ENCODE peak calls at places on chromosomes 12 and 14, in ten cellular contexts. N, E, K, R, B, L, Q, A, U and G are unnamed samples.

GRCh38 chr14:103105580-103106168 is 11.1 kb downstream of the EXOC3L4 start:
- DNase-seq in N (no peak), E (no peak), K (no peak), R (no peak), B (no peak), L (no peak), Q (peak; percentile 88), A (no peak), U (no peak), G (no peak)

GRCh38 chr14:32073537-32074189 is 3.4 kb upstream of the ARHGAP5 start:
- DNase-seq in N (no peak), E (peak; percentile 60), K (peak; percentile 37), R (no peak), B (peak; percentile 67), L (no peak), Q (peak; percentile 79), A (peak; percentile 67), U (peak; percentile 61), G (no peak)

GRCh38 chr14:79645753-79646362 is 565.4 kb downstream of the DIO2 start:
- DNase-seq in N (no peak), E (no peak), K (no peak), R (no peak), B (no peak), L (no peak), Q (no peak), A (no peak), U (no peak), G (no peak)

GRCh38 chr12:10968765-10969456 is 17.8 kb downstream of the TAS2R50 start:
- DNase-seq in N (no peak), E (peak; percentile 19), K (no peak), R (peak; percentile 73), B (peak; percentile 78), L (no peak), Q (no peak), A (no peak), U (no peak), G (no peak)

GRCh38 chr12:6607751-6608591 is 792 bp upstream of the CHD4 start:
- DNase-seq in N (no peak), E (peak; percentile 79), K (peak; percentile 49), R (no peak), B (peak; percentile 64), L (no peak), Q (peak; percentile 64), A (peak; percentile 84), U (peak; percentile 66), G (no peak)

GRCh38 chr12:107393043-107393725 is 292.4 kb upstream of the PWP1 start:
- DNase-seq in N (no peak), E (no peak), K (no peak), R (no peak), B (no peak), L (no peak), Q (no peak), A (no peak), U (no peak), G (no peak)

GRCh38 chr12:68154768-68155167 is 4.8 kb downstream of the IFNG start:
- DNase-seq in N (no peak), E (no peak), K (no peak), R (no peak), B (no peak), L (no peak), Q (no peak), A (no peak), U (no peak), G (no peak)

GRCh38 chr12:127745466-127746220 is 521.3 kb upstream of the TMEM132C start:
- DNase-seq in N (no peak), E (no peak), K (no peak), R (no peak), B (no peak), L (no peak), Q (no peak), A (no peak), U (no peak), G (no peak)

GRCh38 chr12:79187032-79187431 is 322.5 kb downstream of the SYT1 start:
- DNase-seq in N (no peak), E (no peak), K (no peak), R (no peak), B (no peak), L (no peak), Q (no peak), A (no peak), U (no peak), G (no peak)

GRCh38 chr12:14605401-14605989 is 37.8 kb upstream of the PLBD1 start:
- DNase-seq in N (no peak), E (no peak), K (no peak), R (no peak), B (no peak), L (no peak), Q (peak; percentile 67), A (no peak), U (no peak), G (no peak)

GRCh38 chr12:56951582-56952339 is 5.6 kb downstream of the RDH16 start:
- DNase-seq in N (no peak), E (no peak), K (no peak), R (no peak), B (no peak), L (no peak), Q (no peak), A (no peak), U (no peak), G (no peak)

GRCh38 chr14:94717808-94718207 is 52.1 kb downstream of the GSC start:
- DNase-seq in N (no peak), E (no peak), K (no peak), R (no peak), B (no peak), L (no peak), Q (no peak), A (no peak), U (no peak), G (no peak)
- TF ChIP-seq CTCF in N (no peak), E (no peak), K (no peak), R (no peak), B (no peak), L (no peak), Q (peak; percentile 16), A (no peak), U (no peak), G (no peak)

DNA sequence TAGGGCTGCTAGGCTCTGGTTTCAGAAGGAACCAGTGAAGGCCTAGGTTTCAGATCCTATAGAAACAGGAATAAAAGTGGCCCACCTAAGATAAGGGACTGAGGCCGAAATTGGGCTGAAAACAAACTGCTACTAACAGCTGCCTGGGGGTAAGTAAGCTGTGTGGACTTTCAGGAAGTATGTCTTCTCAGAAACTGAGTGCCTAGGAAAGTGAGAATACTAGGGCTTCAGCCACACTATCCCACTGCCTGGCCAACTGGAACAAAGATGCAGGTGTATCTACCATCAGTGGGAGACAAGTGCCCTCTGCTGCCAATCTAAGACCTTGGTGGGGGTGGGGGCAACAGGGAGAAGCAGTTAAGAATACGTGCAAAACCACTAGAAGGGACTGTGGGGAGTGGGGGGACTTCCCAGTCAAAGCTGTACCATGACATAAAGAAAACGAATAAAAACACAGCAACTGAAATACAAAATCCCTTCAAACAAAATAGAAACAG is 82.5 kb downstream of the MED13L start:
- DNase-seq in N (no peak), E (no peak), K (no peak), R (no peak), B (no peak), L (no peak), Q (peak; percentile 41), A (no peak), U (no peak), G (no peak)
- TF ChIP-seq CTCF in N (no peak), E (no peak), K (no peak), R (no peak), B (no peak), L (no peak), Q (peak; percentile 39), A (no peak), U (no peak), G (no peak)

DNA sequence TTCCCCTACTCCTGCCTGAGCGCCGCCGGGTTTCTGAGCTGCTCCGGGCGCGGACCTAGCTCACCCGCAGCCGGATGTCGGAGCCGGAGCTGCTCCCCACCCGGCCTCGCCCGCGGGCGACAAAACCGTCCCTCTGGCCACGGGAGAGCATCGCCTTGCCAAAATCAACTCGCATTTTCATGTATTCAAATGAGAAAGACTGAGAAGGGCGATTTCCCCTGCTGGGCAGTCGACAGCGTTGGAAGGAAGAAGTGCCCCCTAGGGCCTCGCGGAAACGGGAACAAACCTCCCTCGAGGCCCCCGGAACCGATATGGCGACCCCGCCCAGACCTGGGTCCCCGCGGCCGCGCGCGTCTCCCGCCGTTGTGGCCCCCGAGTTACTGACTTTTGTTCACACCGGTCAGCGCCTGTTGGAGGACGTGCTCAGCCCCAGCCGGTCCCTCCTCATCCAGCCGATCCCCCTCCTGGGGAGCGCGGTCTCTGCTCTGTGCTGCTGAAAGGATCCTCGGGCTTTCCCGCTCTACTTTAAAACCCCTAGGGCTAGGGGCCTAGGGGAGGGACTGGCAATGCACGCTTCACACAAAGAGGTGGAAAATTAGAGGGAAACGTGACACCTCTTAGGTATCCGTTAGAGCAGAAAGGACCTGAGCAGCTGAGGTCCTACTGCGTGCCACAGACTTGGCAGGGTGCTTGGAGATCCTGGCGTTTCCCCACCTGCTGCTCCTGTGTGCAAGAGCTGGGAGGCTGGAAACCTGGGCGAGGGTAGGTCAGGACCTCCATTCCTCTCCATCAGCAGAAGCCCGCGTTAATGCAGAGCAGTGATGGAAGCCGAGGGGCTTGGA is 4.3 kb downstream of the TTC6 start:
- DNase-seq in N (no peak), E (no peak), K (peak; percentile 27), R (no peak), B (no peak), L (peak; percentile 77), Q (no peak), A (no peak), U (no peak), G (no peak)
- TF ChIP-seq CTCF in N (no peak), E (no peak), K (no peak), R (no peak), B (no peak), L (no peak), Q (no peak), A (no peak), U (no peak), G (no peak)

GRCh38 chr14:59254146-59254910 is 65.9 kb downstream of the DAAM1 start:
- DNase-seq in N (no peak), E (peak; percentile 60), K (no peak), R (no peak), B (peak; percentile 88), L (peak; percentile 71), Q (no peak), A (no peak), U (peak; percentile 16), G (no peak)
- TF ChIP-seq CTCF in N (no peak), E (no peak), K (no peak), R (no peak), B (no peak), L (no peak), Q (no peak), A (no peak), U (no peak), G (no peak)